ENCODE peak calls at places on chromosomes 7 and 10, in four cellular contexts. C is K562, U is GM12878, P is HepG2. A is an unnamed sample.

GRCh38 chr7:155228894-155229293 is 68.8 kb upstream of the INSIG1 start:
- DNase-seq in C (no peak), U (no peak), P (no peak), A (no peak)

GRCh38 chr10:28241766-28242399 is 61.0 kb downstream of the MPP7 start:
- DNase-seq in C (peak), U (peak), P (peak), A (peak)

GRCh38 chr7:24972991-24973390 is 7.0 kb downstream of the OSBPL3 start:
- DNase-seq in C (no peak), U (no peak), P (no peak), A (no peak)

GRCh38 chr10:112981553-112981952 is 31.5 kb downstream of the TCF7L2 start:
- DNase-seq in C (no peak), U (peak), P (no peak), A (no peak)

GRCh38 chr7:46747222-46747621 is 826.1 kb upstream of the IGFBP3 start:
- DNase-seq in C (no peak), U (no peak), P (no peak), A (no peak)

GRCh38 chr7:138750926-138751464 is 46.8 kb upstream of the TMEM213 start:
- DNase-seq in C (no peak), U (no peak), P (peak), A (no peak)

GRCh38 chr7:37359662-37360444 is 88.8 kb downstream of the ELMO1 start:
- DNase-seq in C (no peak), U (no peak), P (no peak), A (no peak)

GRCh38 chr10:100886946-100887345 is 25.8 kb upstream of the SLF2 start:
- DNase-seq in C (no peak), U (no peak), P (no peak), A (no peak)

GRCh38 chr7:19696926-19697325 is 11.9 kb downstream of the POLR1F start:
- DNase-seq in C (no peak), U (no peak), P (no peak), A (no peak)

GRCh38 chr7:73742338-73742752 is 3.7 kb upstream of the ABHD11 start:
- DNase-seq in C (peak), U (no peak), P (no peak), A (no peak)

GRCh38 chr10:97025613-97026242 is 160.0 kb downstream of the SLIT1 start:
- DNase-seq in C (peak), U (peak), P (peak), A (peak)

GRCh38 chr10:123148414-123149161 is 652 bp downstream of the HMX2 start:
- DNase-seq in C (no peak), U (no peak), P (no peak), A (no peak)

GRCh38 chr10:33542747-33543505 is 208.5 kb upstream of the NRP1 start:
- DNase-seq in C (no peak), U (no peak), P (no peak), A (no peak)

GRCh38 chr10:113524120-113524519 is 28.7 kb upstream of the HABP2 start:
- DNase-seq in C (peak), U (no peak), P (peak), A (no peak)

GRCh38 chr10:69506834-69507643 is 55.8 kb downstream of the TSPAN15 start:
- DNase-seq in C (no peak), U (no peak), P (no peak), A (no peak)

GRCh38 chr10:110498087-110498981 is 627 bp downstream of the DUSP5 start:
- DNase-seq in C (peak), U (no peak), P (no peak), A (no peak)

GRCh38 chr7:110676785-110677184 is 414.1 kb upstream of the LRRN3 start:
- DNase-seq in C (no peak), U (no peak), P (peak), A (no peak)

GRCh38 chr7:130151591-130152269 is 53.5 kb downstream of the TMEM209 start:
- DNase-seq in C (no peak), U (no peak), P (no peak), A (peak)

GRCh38 chr10:11682267-11682683 is 59.9 kb upstream of the ECHDC3 start:
- DNase-seq in C (no peak), U (no peak), P (no peak), A (no peak)

GRCh38 chr7:50467817-50468610 is 17.9 kb upstream of the FIGNL1 start:
- DNase-seq in C (peak), U (no peak), P (peak), A (peak)

GRCh38 chr10:73648975-73649829 is 6.6 kb downstream of the SYNPO2L start:
- DNase-seq in C (peak), U (no peak), P (peak), A (no peak)

GRCh38 chr10:119139464-119140067 is 25.9 kb downstream of the SFXN4 start:
- DNase-seq in C (no peak), U (no peak), P (peak), A (peak)

GRCh38 chr10:122054046-122055025 is 65.4 kb downstream of the TACC2 start:
- DNase-seq in C (peak), U (no peak), P (peak), A (peak)

GRCh38 chr7:12257582-12257981 is 46.5 kb downstream of the TMEM106B start:
- DNase-seq in C (no peak), U (peak), P (peak), A (no peak)

GRCh38 chr10:25017661-25018060 is 1.2 kb downstream of the THNSL1 start:
- DNase-seq in C (no peak), U (no peak), P (no peak), A (no peak)

GRCh38 chr10:25014579-25014978 is 1.4 kb downstream of the ENKUR start:
- DNase-seq in C (no peak), U (no peak), P (no peak), A (no peak)

GRCh38 chr10:25017247-25017590 is 807 bp downstream of the THNSL1 start:
- DNase-seq in C (no peak), U (peak), P (no peak), A (no peak)

GRCh38 chr10:25016349-25017246 is at the start of gene THNSL1:
- DNase-seq in C (peak), U (peak), P (peak), A (peak)

DNA sequence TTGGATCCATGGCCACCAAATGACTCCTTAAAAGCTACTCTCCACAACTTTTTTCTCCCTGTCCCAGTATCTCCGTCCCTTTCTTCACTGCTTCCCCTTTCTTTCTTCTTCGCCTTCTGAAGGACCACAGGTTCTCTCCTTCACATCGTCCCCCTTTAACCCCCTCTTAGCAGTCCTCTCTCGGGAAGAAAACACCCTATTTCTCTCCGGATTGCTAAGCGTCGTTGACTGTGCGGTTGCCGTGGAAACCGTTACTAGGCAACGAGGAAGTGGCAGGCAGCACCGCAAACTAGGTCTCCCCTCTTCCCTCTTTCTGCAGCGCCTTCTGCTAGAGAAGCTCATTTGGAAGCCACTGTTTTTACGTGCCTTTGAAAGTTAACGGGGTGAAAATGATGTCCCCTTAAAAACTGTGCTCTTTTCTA is at the start of gene ENKUR:
- DNase-seq in C (peak), U (no peak), P (peak), A (peak)
- TF ChIP-seq POLR2AphosphoS2 in C (no peak), U (no peak), P (no peak), A (no peak)

GRCh38 chr10:43648392-43649148 is at the start of gene ZNF32:
- DNase-seq in C (peak), U (no peak), P (peak), A (peak)

GRCh38 chr10:43648083-43648391 is 644 bp downstream of the ZNF32 start:
- DNase-seq in C (no peak), U (no peak), P (no peak), A (no peak)

GRCh38 chr10:43658227-43658626 is 9.5 kb upstream of the ZNF32 start:
- DNase-seq in C (no peak), U (no peak), P (no peak), A (no peak)

GRCh38 chr10:43649149-43649523 is 455 bp upstream of the ZNF32 start:
- DNase-seq in C (no peak), U (no peak), P (no peak), A (no peak)

DNA sequence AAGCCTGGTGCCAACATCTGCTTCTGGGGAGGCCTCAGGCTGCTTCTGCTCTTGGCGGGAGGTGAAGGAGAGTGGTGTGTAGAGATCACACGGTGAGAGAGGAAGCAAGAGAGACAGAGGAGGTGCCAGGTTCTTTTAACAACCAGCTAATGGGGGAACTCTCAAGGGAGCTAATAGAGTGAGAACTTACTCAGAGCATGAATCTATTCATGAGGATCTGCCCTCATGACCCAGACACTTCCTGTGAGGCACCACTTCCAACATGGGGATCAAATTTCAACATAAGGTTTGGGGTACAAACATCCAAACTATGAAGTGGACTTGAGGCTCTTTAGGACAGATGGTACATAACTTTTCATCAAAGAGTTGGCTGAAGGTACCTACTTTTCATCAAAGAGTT is 5.1 kb upstream of the ZNF32 start:
- DNase-seq in C (no peak), U (no peak), P (no peak), A (no peak)
- TF ChIP-seq POLR2AphosphoS2 in C (no peak), U (no peak), P (no peak), A (no peak)

GRCh38 chr10:78952018-78952417 is 116.7 kb upstream of the ZMIZ1 start:
- DNase-seq in C (no peak), U (no peak), P (peak), A (no peak)

GRCh38 chr10:78952686-78953085 is 116.1 kb upstream of the ZMIZ1 start:
- DNase-seq in C (no peak), U (no peak), P (no peak), A (no peak)

GRCh38 chr10:78953124-78954008 is 115.4 kb upstream of the ZMIZ1 start:
- DNase-seq in C (peak), U (peak), P (no peak), A (no peak)

GRCh38 chr10:78948616-78949015 is 120.2 kb upstream of the ZMIZ1 start:
- DNase-seq in C (no peak), U (no peak), P (no peak), A (no peak)

GRCh38 chr10:78950656-78951587 is 117.8 kb upstream of the ZMIZ1 start:
- DNase-seq in C (no peak), U (no peak), P (no peak), A (no peak)
- TF ChIP-seq POLR2AphosphoS2 in C (no peak), U (no peak), P (no peak), A (no peak)

GRCh38 chr10:92965314-92965713 is 95.3 kb upstream of the CYP26C1 start:
- DNase-seq in C (peak), U (no peak), P (peak), A (peak)
- TF ChIP-seq POLR2AphosphoS2 in C (no peak), U (no peak), P (no peak), A (no peak)